ENCODE peak calls at places on chromosome 12, in seven cellular contexts. One of them, this sample, is unnamed.

GRCh38 chr12:15788266-15789214 is 648 bp downstream of the EPS8 start:
- DNase-seq in stimulated activated CD4-positive, alpha-beta T cell treated with anti-CD3 and anti-CD28 coated beads, Interleukin-12 subunit alpha, Interleukin-12 subunit beta, amount 100 ng/mL, for 4 hours: peak
- DNase-seq in C1 segment of cervical spinal cord: peak
- DNase-seq in thyroid gland: peak
- DNase-seq in H4: peak
- DNase-seq in stimulated activated CD8-positive, alpha-beta memory T cell treated with anti-CD3 and anti-CD28 coated beads, Interleukin-4, amount 100 ng/mL, for 48 hours: no peak
- DNase-seq in central memory CD4-positive, alpha-beta T cell: no peak
- DNase-seq in this sample: peak

GRCh38 chr12:111369496-111370220 is 763 bp upstream of the PHETA1 start:
- DNase-seq in stimulated activated CD4-positive, alpha-beta T cell treated with anti-CD3 and anti-CD28 coated beads, Interleukin-12 subunit alpha, Interleukin-12 subunit beta, amount 100 ng/mL, for 4 hours: no peak
- DNase-seq in C1 segment of cervical spinal cord: no peak
- DNase-seq in thyroid gland: no peak
- DNase-seq in H4: no peak
- DNase-seq in stimulated activated CD8-positive, alpha-beta memory T cell treated with anti-CD3 and anti-CD28 coated beads, Interleukin-4, amount 100 ng/mL, for 48 hours: no peak
- DNase-seq in central memory CD4-positive, alpha-beta T cell: no peak
- DNase-seq in this sample: no peak

GRCh38 chr12:105157598-105157997 is 50.1 kb downstream of the WASHC4 start:
- DNase-seq in stimulated activated CD4-positive, alpha-beta T cell treated with anti-CD3 and anti-CD28 coated beads, Interleukin-12 subunit alpha, Interleukin-12 subunit beta, amount 100 ng/mL, for 4 hours: no peak
- DNase-seq in C1 segment of cervical spinal cord: no peak
- DNase-seq in thyroid gland: no peak
- DNase-seq in H4: no peak
- DNase-seq in stimulated activated CD8-positive, alpha-beta memory T cell treated with anti-CD3 and anti-CD28 coated beads, Interleukin-4, amount 100 ng/mL, for 48 hours: no peak
- DNase-seq in central memory CD4-positive, alpha-beta T cell: no peak
- DNase-seq in this sample: no peak

GRCh38 chr12:132825089-132825488 is 3.6 kb downstream of the GOLGA3 start:
- DNase-seq in stimulated activated CD4-positive, alpha-beta T cell treated with anti-CD3 and anti-CD28 coated beads, Interleukin-12 subunit alpha, Interleukin-12 subunit beta, amount 100 ng/mL, for 4 hours: no peak
- DNase-seq in C1 segment of cervical spinal cord: no peak
- DNase-seq in thyroid gland: no peak
- DNase-seq in H4: no peak
- DNase-seq in stimulated activated CD8-positive, alpha-beta memory T cell treated with anti-CD3 and anti-CD28 coated beads, Interleukin-4, amount 100 ng/mL, for 48 hours: no peak
- DNase-seq in central memory CD4-positive, alpha-beta T cell: no peak
- DNase-seq in this sample: no peak

GRCh38 chr12:114664661-114665320 is 19.2 kb downstream of the TBX3 start:
- DNase-seq in stimulated activated CD4-positive, alpha-beta T cell treated with anti-CD3 and anti-CD28 coated beads, Interleukin-12 subunit alpha, Interleukin-12 subunit beta, amount 100 ng/mL, for 4 hours: no peak
- DNase-seq in C1 segment of cervical spinal cord: no peak
- DNase-seq in thyroid gland: peak
- DNase-seq in H4: no peak
- DNase-seq in stimulated activated CD8-positive, alpha-beta memory T cell treated with anti-CD3 and anti-CD28 coated beads, Interleukin-4, amount 100 ng/mL, for 48 hours: no peak
- DNase-seq in central memory CD4-positive, alpha-beta T cell: no peak
- DNase-seq in this sample: no peak

GRCh38 chr12:124847675-124848074 is 16.0 kb downstream of the SCARB1 start:
- DNase-seq in stimulated activated CD4-positive, alpha-beta T cell treated with anti-CD3 and anti-CD28 coated beads, Interleukin-12 subunit alpha, Interleukin-12 subunit beta, amount 100 ng/mL, for 4 hours: no peak
- DNase-seq in C1 segment of cervical spinal cord: peak
- DNase-seq in thyroid gland: peak
- DNase-seq in H4: no peak
- DNase-seq in stimulated activated CD8-positive, alpha-beta memory T cell treated with anti-CD3 and anti-CD28 coated beads, Interleukin-4, amount 100 ng/mL, for 48 hours: no peak
- DNase-seq in central memory CD4-positive, alpha-beta T cell: no peak
- DNase-seq in this sample: no peak

GRCh38 chr12:94795520-94795919 is 145.2 kb upstream of the TMCC3 start:
- DNase-seq in stimulated activated CD4-positive, alpha-beta T cell treated with anti-CD3 and anti-CD28 coated beads, Interleukin-12 subunit alpha, Interleukin-12 subunit beta, amount 100 ng/mL, for 4 hours: no peak
- DNase-seq in C1 segment of cervical spinal cord: no peak
- DNase-seq in thyroid gland: peak
- DNase-seq in H4: peak
- DNase-seq in stimulated activated CD8-positive, alpha-beta memory T cell treated with anti-CD3 and anti-CD28 coated beads, Interleukin-4, amount 100 ng/mL, for 48 hours: no peak
- DNase-seq in central memory CD4-positive, alpha-beta T cell: no peak
- DNase-seq in this sample: no peak

GRCh38 chr12:92365836-92366235 is 220.2 kb upstream of the BTG1 start:
- DNase-seq in stimulated activated CD4-positive, alpha-beta T cell treated with anti-CD3 and anti-CD28 coated beads, Interleukin-12 subunit alpha, Interleukin-12 subunit beta, amount 100 ng/mL, for 4 hours: no peak
- DNase-seq in C1 segment of cervical spinal cord: no peak
- DNase-seq in thyroid gland: no peak
- DNase-seq in H4: no peak
- DNase-seq in stimulated activated CD8-positive, alpha-beta memory T cell treated with anti-CD3 and anti-CD28 coated beads, Interleukin-4, amount 100 ng/mL, for 48 hours: no peak
- DNase-seq in central memory CD4-positive, alpha-beta T cell: no peak
- DNase-seq in this sample: no peak

GRCh38 chr12:87171356-87171755 is 857.8 kb downstream of the C12orf50 start:
- DNase-seq in stimulated activated CD4-positive, alpha-beta T cell treated with anti-CD3 and anti-CD28 coated beads, Interleukin-12 subunit alpha, Interleukin-12 subunit beta, amount 100 ng/mL, for 4 hours: no peak
- DNase-seq in C1 segment of cervical spinal cord: no peak
- DNase-seq in thyroid gland: no peak
- DNase-seq in H4: no peak
- DNase-seq in stimulated activated CD8-positive, alpha-beta memory T cell treated with anti-CD3 and anti-CD28 coated beads, Interleukin-4, amount 100 ng/mL, for 48 hours: no peak
- DNase-seq in central memory CD4-positive, alpha-beta T cell: no peak
- DNase-seq in this sample: no peak

GRCh38 chr12:65659681-65660080 is 164.6 kb upstream of the HMGA2 start:
- DNase-seq in stimulated activated CD4-positive, alpha-beta T cell treated with anti-CD3 and anti-CD28 coated beads, Interleukin-12 subunit alpha, Interleukin-12 subunit beta, amount 100 ng/mL, for 4 hours: no peak
- DNase-seq in C1 segment of cervical spinal cord: no peak
- DNase-seq in thyroid gland: no peak
- DNase-seq in H4: no peak
- DNase-seq in stimulated activated CD8-positive, alpha-beta memory T cell treated with anti-CD3 and anti-CD28 coated beads, Interleukin-4, amount 100 ng/mL, for 48 hours: no peak
- DNase-seq in central memory CD4-positive, alpha-beta T cell: no peak
- DNase-seq in this sample: no peak